ENCODE peak calls at places on chromosomes 5 and 9, in eight cellular contexts. K is GM23248, L is IMR-90, H is HepG2, Q is OCI-LY7, B is keratinocyte, C is endothelial cell of umbilical vein, P is PC-9. F is an unnamed sample.

GRCh38 chr5:179549973-179550510 is 312 bp upstream of the RUFY1 start:
- DNase-seq in L (no peak), B (no peak), C (peak), Q (peak), K (peak), H (peak), P (no peak), F (peak)

GRCh38 chr5:126516133-126516532 is 78.9 kb downstream of the ALDH7A1 start:
- DNase-seq in H (no peak), B (peak), K (peak), Q (no peak), C (no peak), L (peak), P (peak), F (no peak)

GRCh38 chr5:14588145-14588544 is 6.6 kb downstream of the OTULINL start:
- DNase-seq in P (no peak), C (no peak), B (no peak), Q (no peak), H (no peak), K (no peak), L (no peak), F (no peak)

GRCh38 chr5:11853796-11854195 is 50.5 kb downstream of the CTNND2 start:
- DNase-seq in K (no peak), H (no peak), P (no peak), Q (no peak), L (no peak), B (no peak), C (no peak), F (no peak)

GRCh38 chr5:67051164-67051563 is 145.4 kb downstream of the CD180 start:
- DNase-seq in B (no peak), K (no peak), P (no peak), H (no peak), Q (no peak), C (no peak), L (no peak), F (no peak)

GRCh38 chr5:42423285-42424152 is at the start of gene GHR:
- DNase-seq in L (peak), Q (no peak), K (peak), P (no peak), B (peak), C (peak), H (peak), F (peak)

GRCh38 chr5:83925321-83925877 is 204.7 kb upstream of the HAPLN1 start:
- DNase-seq in K (peak), P (no peak), C (no peak), L (peak), Q (no peak), H (no peak), B (no peak), F (peak)

GRCh38 chr9:120480707-120481106 is 99.3 kb downstream of the CDK5RAP2 start:
- DNase-seq in B (no peak), K (peak), L (no peak), P (no peak), C (peak), Q (no peak), H (no peak), F (no peak)

GRCh38 chr5:84779206-84779605 is 394.5 kb upstream of the EDIL3 start:
- DNase-seq in Q (no peak), K (no peak), B (no peak), H (no peak), L (peak), P (no peak), C (no peak), F (no peak)

GRCh38 chr5:148807845-148808244 is 18.6 kb upstream of the ADRB2 start:
- DNase-seq in B (no peak), K (no peak), P (no peak), Q (peak), H (no peak), C (no peak), L (no peak), F (no peak)

GRCh38 chr9:128294142-128294541 is 18.1 kb downstream of the SWI5 start:
- DNase-seq in K (no peak), H (no peak), L (no peak), B (no peak), C (no peak), P (no peak), Q (no peak), F (no peak)

GRCh38 chr5:140113180-140113698 is 670 bp upstream of the PURA start:
- DNase-seq in Q (peak), K (peak), L (no peak), P (no peak), H (no peak), B (no peak), C (peak), F (no peak)

GRCh38 chr5:102531506-102531905 is 32.7 kb upstream of the SLCO6A1 start:
- DNase-seq in H (peak), Q (no peak), L (no peak), K (no peak), C (no peak), P (no peak), B (no peak), F (no peak)

GRCh38 chr9:127754761-127755557 is 19.9 kb upstream of the TOR2A start:
- DNase-seq in C (no peak), P (no peak), L (no peak), Q (no peak), B (no peak), K (no peak), H (no peak), F (no peak)

GRCh38 chr5:61019642-61020041 is 74.6 kb downstream of the NDUFAF2 start:
- DNase-seq in C (peak), B (no peak), K (no peak), L (no peak), Q (no peak), H (no peak), P (no peak), F (peak)

GRCh38 chr5:1077491-1078020 is 34.3 kb downstream of the SLC12A7 start:
- DNase-seq in Q (no peak), K (no peak), B (no peak), H (no peak), C (no peak), P (no peak), L (no peak), F (no peak)

GRCh38 chr5:128284236-128284635 is 200.7 kb downstream of the SLC12A2 start:
- DNase-seq in C (no peak), L (no peak), H (no peak), B (no peak), K (no peak), P (no peak), Q (no peak), F (peak)

GRCh38 chr9:116322521-116322920 is 168.9 kb downstream of the PAPPA start:
- DNase-seq in P (no peak), H (no peak), B (no peak), K (peak), C (no peak), Q (no peak), L (peak), F (no peak)

GRCh38 chr9:76868897-76869296 is 37.0 kb downstream of the PRUNE2 start:
- DNase-seq in Q (no peak), P (no peak), B (no peak), K (peak), L (no peak), H (no peak), C (no peak), F (no peak)

GRCh38 chr9:91930475-91930874 is 19.6 kb downstream of the ROR2 start:
- DNase-seq in C (peak), B (no peak), Q (peak), P (no peak), L (peak), K (peak), H (no peak), F (no peak)

GRCh38 chr9:89821081-89821480 is 216.3 kb downstream of the GADD45G start:
- DNase-seq in H (no peak), K (no peak), C (no peak), P (no peak), L (no peak), B (no peak), Q (no peak), F (no peak)

GRCh38 chr5:138032028-138032571 is 779 bp downstream of the FAM13B start:
- DNase-seq in H (no peak), K (peak), L (peak), B (no peak), P (peak), C (peak), Q (peak), F (peak)

GRCh38 chr5:66666778-66667177 is 70.6 kb downstream of the MAST4 start:
- DNase-seq in K (no peak), P (no peak), B (no peak), Q (no peak), C (no peak), L (no peak), H (no peak), F (no peak)

GRCh38 chr5:104859437-104859836 is 1296.8 kb upstream of the NUDT12 start:
- DNase-seq in H (no peak), B (no peak), K (no peak), C (no peak), L (no peak), P (no peak), Q (no peak), F (no peak)

DNA sequence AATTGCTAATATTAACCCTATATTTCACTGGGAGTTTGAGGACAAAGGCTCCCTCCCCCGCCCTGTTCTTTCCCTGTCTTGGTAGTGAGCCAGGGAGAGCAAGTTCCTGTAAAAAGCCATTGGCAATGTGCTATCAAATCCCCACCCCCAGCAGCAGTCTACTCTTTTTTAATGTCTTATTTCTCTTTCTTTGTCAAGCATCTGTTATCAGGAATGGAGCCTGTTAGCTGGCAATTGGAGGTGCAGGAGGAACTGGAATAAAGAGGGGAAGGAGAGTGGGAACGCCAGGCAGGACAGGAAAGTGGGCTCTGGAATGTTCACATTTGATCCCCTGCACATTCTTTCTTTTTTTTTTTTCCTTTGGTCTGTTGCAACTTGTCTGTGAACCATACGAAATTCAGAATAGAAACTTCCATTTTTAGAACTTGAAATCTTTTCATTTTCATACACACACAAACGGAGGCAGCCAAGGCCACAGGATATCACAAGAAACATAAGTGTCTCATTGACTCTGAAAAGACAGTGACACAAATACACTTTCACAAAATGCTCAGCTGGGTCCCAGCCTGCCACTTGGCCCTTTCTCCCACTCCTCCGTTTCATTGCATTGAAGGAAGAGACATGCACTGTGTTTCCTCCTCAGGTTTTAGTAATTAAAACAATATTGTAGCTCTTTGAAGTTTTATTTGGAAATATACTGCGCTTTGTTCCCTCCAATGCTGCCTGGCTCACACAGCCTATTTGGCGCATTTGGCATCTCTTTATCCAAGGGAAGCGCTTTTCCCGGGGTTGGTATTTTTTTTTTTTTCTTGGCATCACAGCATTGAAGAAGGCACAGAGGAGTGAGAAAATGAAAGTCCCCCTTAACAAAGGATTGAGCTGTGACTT is 665.0 kb upstream of the ZNF608 start:
- DNase-seq in Q (peak), H (no peak), L (peak), P (no peak), C (no peak), B (no peak), K (peak), F (no peak)
- H3K4me3 ChIP-seq in Q (peak), H (no peak), L (no peak), P (no peak), C (no peak), B (no peak), K (peak), F (peak)

GRCh38 chr5:101163088-101163487 is 260.0 kb upstream of the ST8SIA4 start:
- DNase-seq in L (no peak), P (no peak), H (no peak), C (no peak), B (no peak), K (no peak), Q (no peak), F (no peak)
- H2AFZ ChIP-seq in L (no peak), P (no peak), H (no peak), C (no peak), B (no peak), K (no peak), Q (no peak), F (no peak)

DNA sequence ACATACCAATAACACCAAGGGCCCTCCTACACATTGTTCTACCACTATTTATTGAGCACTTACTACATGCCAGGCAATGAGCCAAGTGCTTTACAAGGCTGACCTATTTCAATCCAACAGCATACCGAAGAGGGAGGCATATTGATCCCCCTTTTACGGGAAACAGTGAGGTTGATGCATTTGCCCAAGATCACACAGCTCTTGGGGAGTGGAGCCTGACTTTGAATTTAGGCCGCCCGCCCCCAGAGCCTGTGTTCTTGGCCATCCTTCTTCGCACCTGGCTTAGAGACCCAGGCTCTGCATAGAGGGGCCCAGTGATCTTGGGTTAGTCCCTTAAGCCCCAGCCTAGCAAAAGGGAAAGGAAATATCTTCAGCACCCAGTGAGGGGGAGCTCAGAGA is 158.1 kb upstream of the IER5L start:
- DNase-seq in H (no peak), C (no peak), B (no peak), P (no peak), L (peak), Q (no peak), K (peak), F (no peak)
- H3K4me3 ChIP-seq in H (no peak), C (no peak), B (peak), P (no peak), L (no peak), Q (peak), K (peak), F (no peak)

GRCh38 chr5:56534102-56534501 is 281.2 kb upstream of the MAP3K1 start:
- DNase-seq in K (peak), L (no peak), C (no peak), B (no peak), P (peak), H (peak), Q (no peak), F (peak)
- H2AFZ ChIP-seq in K (no peak), L (no peak), C (no peak), B (peak), P (no peak), H (no peak), Q (no peak), F (peak)

GRCh38 chr9:110152704-110153374 is 55.1 kb downstream of the C9orf152 start:
- DNase-seq in C (peak), B (no peak), H (peak), Q (peak), K (peak), L (peak), P (peak), F (peak)
- H3K4me3 ChIP-seq in C (no peak), B (no peak), H (no peak), Q (peak), K (no peak), L (no peak), P (no peak), F (no peak)

GRCh38 chr9:109776391-109776790 is 3.6 kb upstream of the PALM2AKAP2 start:
- DNase-seq in K (no peak), L (no peak), Q (no peak), H (no peak), B (peak), P (no peak), C (no peak), F (no peak)

GRCh38 chr9:109781086-109781485 is 1.1 kb downstream of the PALM2AKAP2 start:
- DNase-seq in P (no peak), K (peak), L (no peak), C (no peak), H (no peak), Q (no peak), B (no peak), F (no peak)

GRCh38 chr9:109779711-109780452 is at the start of gene PALM2AKAP2:
- DNase-seq in K (peak), Q (no peak), P (peak), B (no peak), C (no peak), H (no peak), L (peak), F (peak)

GRCh38 chr9:109781541-109782197 is 1.7 kb downstream of the PALM2AKAP2 start:
- DNase-seq in H (no peak), L (peak), C (no peak), B (no peak), Q (no peak), K (peak), P (no peak), F (no peak)

GRCh38 chr9:109780453-109781033 is 545 bp downstream of the PALM2AKAP2 start:
- DNase-seq in K (peak), Q (no peak), P (no peak), H (no peak), C (no peak), L (no peak), B (no peak), F (peak)
- H2AFZ ChIP-seq in K (peak), Q (no peak), P (peak), H (no peak), C (no peak), L (peak), B (peak), F (peak)

GRCh38 chr5:120096413-120096812 is 367.7 kb upstream of the PRR16 start:
- DNase-seq in C (no peak), L (peak), H (no peak), K (peak), B (no peak), P (no peak), Q (no peak), F (peak)
- H3K4me3 ChIP-seq in C (no peak), L (peak), H (no peak), K (peak), B (no peak), P (no peak), Q (no peak), F (peak)

DNA sequence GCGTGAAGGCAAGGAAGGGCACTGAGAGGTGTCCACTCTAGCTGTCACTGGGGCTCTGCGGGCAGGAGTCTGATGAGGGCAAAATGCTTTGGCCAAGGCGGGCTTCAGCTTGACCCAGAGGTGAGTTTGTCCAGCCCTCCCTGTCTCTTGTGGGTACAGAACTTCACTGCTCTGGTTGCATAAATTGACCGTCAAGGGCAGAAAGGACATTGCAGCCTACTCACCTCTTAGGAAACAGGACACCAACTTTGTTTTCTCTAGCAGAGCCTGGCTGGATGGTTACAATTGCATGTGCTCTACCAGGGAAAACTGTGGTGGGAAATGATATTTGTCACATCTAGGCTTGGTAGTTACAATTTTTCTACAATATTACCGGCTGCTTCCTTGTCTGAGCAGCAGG is 171.0 kb downstream of the TMEM38B start:
- DNase-seq in K (no peak), C (no peak), P (no peak), B (no peak), Q (no peak), H (no peak), L (no peak), F (no peak)
- H2AFZ ChIP-seq in K (no peak), C (no peak), P (no peak), B (no peak), Q (no peak), H (no peak), L (no peak), F (no peak)